ENCODE peak calls at places on chromosomes 1 and 21, in eight cellular contexts. One of them, this sample, is unnamed.

GRCh38 chr1:232368821-232369321 is 261.1 kb downstream of the SIPA1L2 start:
- DNase-seq in tibial artery: no peak
- DNase-seq in aorta: no peak
- DNase-seq in MM.1S: no peak
- DNase-seq in pancreas: no peak
- DNase-seq in AG10803: no peak
- DNase-seq in PC-9: no peak
- DNase-seq in AG09309: no peak
- DNase-seq in this sample: no peak

GRCh38 chr1:100423832-100424337 is 71.6 kb downstream of the CDC14A start:
- DNase-seq in tibial artery: no peak
- DNase-seq in aorta: no peak
- DNase-seq in MM.1S: no peak
- DNase-seq in pancreas: no peak
- DNase-seq in AG10803: no peak
- DNase-seq in PC-9: no peak
- DNase-seq in AG09309: no peak
- DNase-seq in this sample: no peak

GRCh38 chr1:23021834-23022233 is 2.6 kb downstream of the KDM1A start:
- DNase-seq in tibial artery: no peak
- DNase-seq in aorta: no peak
- DNase-seq in MM.1S: no peak
- DNase-seq in pancreas: no peak
- DNase-seq in AG10803: no peak
- DNase-seq in PC-9: no peak
- DNase-seq in AG09309: no peak
- DNase-seq in this sample: no peak

GRCh38 chr1:7104053-7104738 is 318.9 kb downstream of the CAMTA1 start:
- DNase-seq in tibial artery: no peak
- DNase-seq in aorta: no peak
- DNase-seq in MM.1S: no peak
- DNase-seq in pancreas: no peak
- DNase-seq in AG10803: no peak
- DNase-seq in PC-9: no peak
- DNase-seq in AG09309: no peak
- DNase-seq in this sample: no peak

GRCh38 chr21:38308010-38308784 is 51.4 kb downstream of the KCNJ15 start:
- DNase-seq in tibial artery: peak
- DNase-seq in aorta: no peak
- DNase-seq in MM.1S: no peak
- DNase-seq in pancreas: no peak
- DNase-seq in AG10803: peak
- DNase-seq in PC-9: no peak
- DNase-seq in AG09309: no peak
- DNase-seq in this sample: no peak

GRCh38 chr1:1156140-1157032 is 17.3 kb upstream of the TTLL10 start:
- DNase-seq in tibial artery: no peak
- DNase-seq in aorta: no peak
- DNase-seq in MM.1S: no peak
- DNase-seq in pancreas: no peak
- DNase-seq in AG10803: no peak
- DNase-seq in PC-9: no peak
- DNase-seq in AG09309: no peak
- DNase-seq in this sample: no peak

GRCh38 chr1:102120910-102121309 is 124.2 kb upstream of the OLFM3 start:
- DNase-seq in tibial artery: no peak
- DNase-seq in aorta: no peak
- DNase-seq in MM.1S: no peak
- DNase-seq in pancreas: no peak
- DNase-seq in AG10803: no peak
- DNase-seq in PC-9: peak
- DNase-seq in AG09309: no peak
- DNase-seq in this sample: no peak

GRCh38 chr1:98546319-98546718 is 115.2 kb upstream of the SNX7 start:
- DNase-seq in tibial artery: no peak
- DNase-seq in aorta: no peak
- DNase-seq in MM.1S: no peak
- DNase-seq in pancreas: no peak
- DNase-seq in AG10803: peak
- DNase-seq in PC-9: no peak
- DNase-seq in AG09309: no peak
- DNase-seq in this sample: no peak

GRCh38 chr1:166165661-166166399 is 971 bp downstream of the FAM78B start:
- DNase-seq in tibial artery: peak
- DNase-seq in aorta: peak
- DNase-seq in MM.1S: no peak
- DNase-seq in pancreas: peak
- DNase-seq in AG10803: peak
- DNase-seq in PC-9: no peak
- DNase-seq in AG09309: no peak
- DNase-seq in this sample: no peak

GRCh38 chr21:44338971-44339910 is at the start of gene CFAP410:
- DNase-seq in tibial artery: peak
- DNase-seq in aorta: peak
- DNase-seq in MM.1S: peak
- DNase-seq in pancreas: peak
- DNase-seq in AG10803: peak
- DNase-seq in PC-9: peak
- DNase-seq in AG09309: peak
- DNase-seq in this sample: peak

GRCh38 chr21:42373181-42373907 is 7.0 kb upstream of the TFF1 start:
- DNase-seq in tibial artery: no peak
- DNase-seq in aorta: peak
- DNase-seq in MM.1S: no peak
- DNase-seq in pancreas: no peak
- DNase-seq in AG10803: no peak
- DNase-seq in PC-9: no peak
- DNase-seq in AG09309: no peak
- DNase-seq in this sample: no peak

GRCh38 chr21:36150192-36150711 is 6.4 kb upstream of the DOP1B start:
- DNase-seq in tibial artery: peak
- DNase-seq in aorta: no peak
- DNase-seq in MM.1S: peak
- DNase-seq in pancreas: no peak
- DNase-seq in AG10803: peak
- DNase-seq in PC-9: no peak
- DNase-seq in AG09309: no peak
- DNase-seq in this sample: no peak

GRCh38 chr1:155657463-155657862 is 31.1 kb downstream of the YY1AP1 start:
- DNase-seq in tibial artery: no peak
- DNase-seq in aorta: no peak
- DNase-seq in MM.1S: no peak
- DNase-seq in pancreas: no peak
- DNase-seq in AG10803: no peak
- DNase-seq in PC-9: no peak
- DNase-seq in AG09309: no peak
- DNase-seq in this sample: no peak

GRCh38 chr21:33362044-33362555 is 37.3 kb downstream of the IFNAR1 start:
- DNase-seq in tibial artery: no peak
- DNase-seq in aorta: no peak
- DNase-seq in MM.1S: peak
- DNase-seq in pancreas: no peak
- DNase-seq in AG10803: no peak
- DNase-seq in PC-9: no peak
- DNase-seq in AG09309: no peak
- DNase-seq in this sample: peak

GRCh38 chr1:234901491-234902049 is 227.1 kb downstream of the TOMM20 start:
- DNase-seq in tibial artery: no peak
- DNase-seq in aorta: peak
- DNase-seq in MM.1S: no peak
- DNase-seq in pancreas: no peak
- DNase-seq in AG10803: no peak
- DNase-seq in PC-9: no peak
- DNase-seq in AG09309: no peak
- DNase-seq in this sample: no peak

GRCh38 chr1:199691540-199691939 is 336.0 kb upstream of the NR5A2 start:
- DNase-seq in tibial artery: no peak
- DNase-seq in aorta: no peak
- DNase-seq in MM.1S: no peak
- DNase-seq in pancreas: no peak
- DNase-seq in AG10803: peak
- DNase-seq in PC-9: peak
- DNase-seq in AG09309: peak
- DNase-seq in this sample: no peak

GRCh38 chr1:214228976-214229375 is 52.0 kb upstream of the SMYD2 start:
- DNase-seq in tibial artery: no peak
- DNase-seq in aorta: no peak
- DNase-seq in MM.1S: no peak
- DNase-seq in pancreas: no peak
- DNase-seq in AG10803: no peak
- DNase-seq in PC-9: no peak
- DNase-seq in AG09309: no peak
- DNase-seq in this sample: no peak

DNA sequence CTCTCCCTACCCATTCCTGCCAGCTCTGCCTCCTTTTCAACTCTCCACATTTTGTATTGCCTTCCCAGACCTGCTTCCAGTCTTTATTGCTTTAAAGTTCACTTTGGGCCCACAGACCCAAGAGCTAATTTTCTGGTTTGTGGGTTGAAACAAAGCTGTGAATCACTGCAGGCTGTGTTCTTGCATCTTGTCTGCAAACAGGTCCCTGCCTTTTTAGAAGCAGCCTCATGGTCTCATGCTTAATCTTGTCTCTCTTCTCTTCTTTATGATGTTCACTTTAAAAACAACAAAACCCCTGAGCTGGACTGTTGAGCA is 3.8 kb downstream of the BTG2 start:
- DNase-seq in tibial artery: peak
- DNase-seq in aorta: no peak
- DNase-seq in MM.1S: no peak
- DNase-seq in pancreas: no peak
- DNase-seq in AG10803: no peak
- DNase-seq in PC-9: no peak
- DNase-seq in AG09309: no peak
- DNase-seq in this sample: no peak
- H3K4me3 ChIP-seq in tibial artery: peak
- H3K4me3 ChIP-seq in aorta: no peak
- H3K4me3 ChIP-seq in MM.1S: no peak
- H3K4me3 ChIP-seq in pancreas: no peak
- H3K4me3 ChIP-seq in AG10803: no peak
- H3K4me3 ChIP-seq in PC-9: no peak
- H3K4me3 ChIP-seq in AG09309: no peak
- H3K4me3 ChIP-seq in this sample: peak

DNA sequence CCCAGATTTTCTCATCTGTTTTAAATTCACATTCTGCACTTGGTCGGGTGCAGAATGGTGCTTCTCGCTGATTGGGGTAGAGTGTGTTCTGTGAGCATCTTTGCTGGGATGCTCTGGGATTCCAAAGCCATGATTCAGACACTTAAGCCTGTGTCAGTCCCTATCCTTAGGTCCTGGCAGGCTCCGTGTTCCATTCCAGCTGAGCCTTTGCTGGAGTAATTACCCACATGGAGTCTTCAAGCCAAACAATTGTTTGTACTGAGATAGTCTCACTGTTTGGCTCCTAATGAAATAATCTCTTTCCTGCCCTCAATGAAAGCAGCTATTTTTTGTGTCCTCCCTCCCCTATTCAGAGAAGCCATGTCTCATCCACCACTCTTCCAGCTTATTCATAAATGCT is 18.7 kb downstream of the SMAP2 start:
- DNase-seq in tibial artery: no peak
- DNase-seq in aorta: no peak
- DNase-seq in MM.1S: no peak
- DNase-seq in pancreas: no peak
- DNase-seq in AG10803: peak
- DNase-seq in PC-9: no peak
- DNase-seq in AG09309: peak
- DNase-seq in this sample: no peak
- H3K4me3 ChIP-seq in tibial artery: no peak
- H3K4me3 ChIP-seq in aorta: no peak
- H3K4me3 ChIP-seq in MM.1S: no peak
- H3K4me3 ChIP-seq in pancreas: no peak
- H3K4me3 ChIP-seq in AG10803: no peak
- H3K4me3 ChIP-seq in PC-9: no peak
- H3K4me3 ChIP-seq in AG09309: no peak
- H3K4me3 ChIP-seq in this sample: no peak

DNA sequence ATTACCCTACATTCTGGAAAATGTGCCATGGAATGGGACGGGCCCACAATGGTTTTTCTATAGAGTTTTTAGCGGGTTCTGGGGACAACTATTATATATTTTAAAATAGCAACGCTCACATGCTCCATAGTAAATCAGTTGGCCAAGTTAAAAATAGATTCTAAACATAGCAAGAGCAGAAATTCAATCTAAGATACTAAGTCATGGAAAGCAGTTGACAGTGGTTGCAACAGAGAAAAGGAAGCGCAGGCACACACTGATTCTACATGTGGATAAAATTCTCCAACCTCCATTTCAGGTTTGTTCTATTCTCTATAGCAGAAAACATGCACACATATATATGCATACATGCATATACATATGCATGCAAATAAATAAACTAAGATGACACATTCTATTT is 89.5 kb upstream of the HNRNPU start:
- DNase-seq in tibial artery: no peak
- DNase-seq in aorta: no peak
- DNase-seq in MM.1S: no peak
- DNase-seq in pancreas: no peak
- DNase-seq in AG10803: no peak
- DNase-seq in PC-9: no peak
- DNase-seq in AG09309: no peak
- DNase-seq in this sample: no peak
- H3K4me3 ChIP-seq in tibial artery: no peak
- H3K4me3 ChIP-seq in aorta: no peak
- H3K4me3 ChIP-seq in MM.1S: no peak
- H3K4me3 ChIP-seq in pancreas: no peak
- H3K4me3 ChIP-seq in AG10803: no peak
- H3K4me3 ChIP-seq in PC-9: no peak
- H3K4me3 ChIP-seq in AG09309: no peak
- H3K4me3 ChIP-seq in this sample: no peak

DNA sequence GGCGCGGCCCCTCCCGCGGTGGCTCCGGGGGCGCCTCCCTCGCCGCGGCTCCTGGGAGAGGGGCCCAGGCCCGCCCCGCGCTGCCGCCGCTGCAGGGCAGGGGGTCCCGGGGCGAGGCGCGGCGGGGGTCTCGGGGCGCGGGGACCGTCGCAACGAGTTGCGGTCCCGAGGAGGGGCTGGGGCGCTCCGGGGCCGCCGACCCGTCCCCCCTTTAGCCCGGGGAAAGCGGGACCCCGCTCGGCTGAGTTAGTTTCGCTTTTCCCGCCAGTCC is 482 bp downstream of the SPSB1 start:
- DNase-seq in tibial artery: no peak
- DNase-seq in aorta: no peak
- DNase-seq in MM.1S: no peak
- DNase-seq in pancreas: no peak
- DNase-seq in AG10803: no peak
- DNase-seq in PC-9: no peak
- DNase-seq in AG09309: no peak
- DNase-seq in this sample: no peak
- H3K4me3 ChIP-seq in tibial artery: peak
- H3K4me3 ChIP-seq in aorta: peak
- H3K4me3 ChIP-seq in MM.1S: peak
- H3K4me3 ChIP-seq in pancreas: peak
- H3K4me3 ChIP-seq in AG10803: peak
- H3K4me3 ChIP-seq in PC-9: peak
- H3K4me3 ChIP-seq in AG09309: peak
- H3K4me3 ChIP-seq in this sample: peak

This sample was measured in esophagus muscularis mucosa.